ENCODE peak calls at places on chromosomes 11 and 22, in eight cellular contexts. One of them, this sample, is unnamed.

GRCh38 chr22:29697853-29698598 is 21.8 kb upstream of the CABP7 start:
- DNase-seq in RPMI7951: no peak
- DNase-seq in sciatic nerve: no peak
- DNase-seq in A549: no peak
- DNase-seq in MV-4-11: no peak
- DNase-seq in omental fat pad: no peak
- DNase-seq in GM13977: no peak
- DNase-seq in NCI-H460: no peak
- DNase-seq in this sample: no peak

GRCh38 chr11:10899542-10899830 is 41.6 kb upstream of the ZBED5 start:
- DNase-seq in A549: no peak
- DNase-seq in omental fat pad: no peak
- DNase-seq in RPMI7951: no peak
- DNase-seq in GM13977: no peak
- DNase-seq in sciatic nerve: peak
- DNase-seq in NCI-H460: no peak
- DNase-seq in MV-4-11: no peak
- DNase-seq in this sample: no peak

GRCh38 chr22:40009231-40009769 is 14.5 kb downstream of the FAM83F start:
- DNase-seq in omental fat pad: no peak
- DNase-seq in sciatic nerve: no peak
- DNase-seq in A549: no peak
- DNase-seq in NCI-H460: no peak
- DNase-seq in RPMI7951: peak
- DNase-seq in GM13977: no peak
- DNase-seq in MV-4-11: no peak
- DNase-seq in this sample: no peak

GRCh38 chr11:19711911-19712280 is 741 bp upstream of the NAV2 start:
- DNase-seq in MV-4-11: peak
- DNase-seq in NCI-H460: no peak
- DNase-seq in sciatic nerve: no peak
- DNase-seq in GM13977: peak
- DNase-seq in RPMI7951: no peak
- DNase-seq in A549: no peak
- DNase-seq in omental fat pad: no peak
- DNase-seq in this sample: no peak

GRCh38 chr11:1470681-1471611 is 15.6 kb downstream of the MOB2 start:
- DNase-seq in omental fat pad: no peak
- DNase-seq in A549: no peak
- DNase-seq in NCI-H460: no peak
- DNase-seq in sciatic nerve: no peak
- DNase-seq in GM13977: no peak
- DNase-seq in MV-4-11: no peak
- DNase-seq in RPMI7951: no peak
- DNase-seq in this sample: no peak

GRCh38 chr11:70612459-70613141 is 214.3 kb downstream of the CTTN start:
- DNase-seq in GM13977: no peak
- DNase-seq in A549: no peak
- DNase-seq in MV-4-11: no peak
- DNase-seq in omental fat pad: no peak
- DNase-seq in sciatic nerve: no peak
- DNase-seq in RPMI7951: no peak
- DNase-seq in NCI-H460: no peak
- DNase-seq in this sample: no peak

GRCh38 chr22:42257386-42257785 is 13.1 kb downstream of the TCF20 start:
- DNase-seq in omental fat pad: no peak
- DNase-seq in sciatic nerve: no peak
- DNase-seq in MV-4-11: no peak
- DNase-seq in NCI-H460: no peak
- DNase-seq in A549: no peak
- DNase-seq in GM13977: no peak
- DNase-seq in RPMI7951: no peak
- DNase-seq in this sample: no peak

GRCh38 chr11:120688166-120688565 is 176.6 kb downstream of the GRIK4 start:
- DNase-seq in RPMI7951: no peak
- DNase-seq in omental fat pad: no peak
- DNase-seq in GM13977: no peak
- DNase-seq in MV-4-11: peak
- DNase-seq in sciatic nerve: no peak
- DNase-seq in NCI-H460: no peak
- DNase-seq in A549: no peak
- DNase-seq in this sample: no peak

GRCh38 chr11:61534025-61534900 is 25.7 kb downstream of the LRRC10B start:
- DNase-seq in sciatic nerve: no peak
- DNase-seq in MV-4-11: no peak
- DNase-seq in omental fat pad: no peak
- DNase-seq in NCI-H460: no peak
- DNase-seq in GM13977: no peak
- DNase-seq in A549: no peak
- DNase-seq in RPMI7951: no peak
- DNase-seq in this sample: no peak

GRCh38 chr11:63866211-63866610 is 27.3 kb downstream of the MARK2 start:
- DNase-seq in GM13977: peak
- DNase-seq in A549: no peak
- DNase-seq in omental fat pad: no peak
- DNase-seq in sciatic nerve: peak
- DNase-seq in RPMI7951: peak
- DNase-seq in NCI-H460: no peak
- DNase-seq in MV-4-11: peak
- DNase-seq in this sample: no peak

GRCh38 chr11:87866951-87867350 is 308.3 kb downstream of the RAB38 start:
- DNase-seq in omental fat pad: no peak
- DNase-seq in GM13977: no peak
- DNase-seq in NCI-H460: no peak
- DNase-seq in RPMI7951: no peak
- DNase-seq in A549: no peak
- DNase-seq in sciatic nerve: no peak
- DNase-seq in MV-4-11: no peak
- DNase-seq in this sample: no peak